ENCODE peak calls at places on chromosomes 6 and 20, in nine cellular contexts. J is Peyer's patch, V is RWPE1, U is cardiac fibroblast, Q is lower lobe of right lung, A is heart left ventricle, T is progenitor cell of endocrine pancreas, Z is AG10803, R is Caco-2. K is an unnamed sample.
A peak's percentile ranks its signal among the peaks of the same experiment; 100 is the strongest.

GRCh38 chr20:35264755-35265154 is 13.2 kb downstream of the MMP24OS start:
- DNase-seq in J (no peak), V (no peak), U (peak; percentile 20), Q (no peak), A (no peak), T (no peak), Z (no peak), R (peak; percentile 97), K (no peak)

GRCh38 chr6:116611020-116611419 is 5.3 kb upstream of the RSPH4A start:
- DNase-seq in J (no peak), V (no peak), U (no peak), Q (no peak), A (no peak), T (no peak), Z (no peak), R (no peak), K (no peak)

GRCh38 chr6:4344317-4344899 is 209.0 kb upstream of the ECI2 start:
- DNase-seq in J (no peak), V (no peak), U (no peak), Q (no peak), A (no peak), T (no peak), Z (peak; percentile 30), R (no peak), K (no peak)

GRCh38 chr20:36274248-36274841 is 31.8 kb upstream of the DLGAP4 start:
- DNase-seq in J (no peak), V (no peak), U (no peak), Q (no peak), A (no peak), T (no peak), Z (no peak), R (no peak), K (no peak)

GRCh38 chr6:52937908-52938307 is 28.4 kb upstream of the GSTA3 start:
- DNase-seq in J (no peak), V (no peak), U (peak; percentile 22), Q (no peak), A (no peak), T (no peak), Z (peak; percentile 66), R (no peak), K (peak; percentile 42)

GRCh38 chr20:62766716-62767115 is 29.6 kb upstream of the MRGBP start:
- DNase-seq in J (no peak), V (peak; percentile 50), U (no peak), Q (peak; percentile 43), A (no peak), T (no peak), Z (no peak), R (no peak), K (no peak)

GRCh38 chr6:1614448-1614766 is 4.7 kb downstream of the FOXC1 start:
- DNase-seq in J (no peak), V (no peak), U (no peak), Q (no peak), A (no peak), T (no peak), Z (no peak), R (no peak), K (no peak)

GRCh38 chr6:73652637-73653570 is 888 bp downstream of the SLC17A5 start:
- DNase-seq in J (peak; percentile 87), V (peak; percentile 69), U (peak; percentile 61), Q (peak; percentile 69), A (peak; percentile 68), T (peak; percentile 36), Z (peak; percentile 43), R (peak; percentile 67), K (peak; percentile 40)

GRCh38 chr6:9456241-9456658 is 958.6 kb downstream of the TFAP2A start:
- DNase-seq in J (no peak), V (no peak), U (no peak), Q (no peak), A (no peak), T (no peak), Z (no peak), R (no peak), K (no peak)

DNA sequence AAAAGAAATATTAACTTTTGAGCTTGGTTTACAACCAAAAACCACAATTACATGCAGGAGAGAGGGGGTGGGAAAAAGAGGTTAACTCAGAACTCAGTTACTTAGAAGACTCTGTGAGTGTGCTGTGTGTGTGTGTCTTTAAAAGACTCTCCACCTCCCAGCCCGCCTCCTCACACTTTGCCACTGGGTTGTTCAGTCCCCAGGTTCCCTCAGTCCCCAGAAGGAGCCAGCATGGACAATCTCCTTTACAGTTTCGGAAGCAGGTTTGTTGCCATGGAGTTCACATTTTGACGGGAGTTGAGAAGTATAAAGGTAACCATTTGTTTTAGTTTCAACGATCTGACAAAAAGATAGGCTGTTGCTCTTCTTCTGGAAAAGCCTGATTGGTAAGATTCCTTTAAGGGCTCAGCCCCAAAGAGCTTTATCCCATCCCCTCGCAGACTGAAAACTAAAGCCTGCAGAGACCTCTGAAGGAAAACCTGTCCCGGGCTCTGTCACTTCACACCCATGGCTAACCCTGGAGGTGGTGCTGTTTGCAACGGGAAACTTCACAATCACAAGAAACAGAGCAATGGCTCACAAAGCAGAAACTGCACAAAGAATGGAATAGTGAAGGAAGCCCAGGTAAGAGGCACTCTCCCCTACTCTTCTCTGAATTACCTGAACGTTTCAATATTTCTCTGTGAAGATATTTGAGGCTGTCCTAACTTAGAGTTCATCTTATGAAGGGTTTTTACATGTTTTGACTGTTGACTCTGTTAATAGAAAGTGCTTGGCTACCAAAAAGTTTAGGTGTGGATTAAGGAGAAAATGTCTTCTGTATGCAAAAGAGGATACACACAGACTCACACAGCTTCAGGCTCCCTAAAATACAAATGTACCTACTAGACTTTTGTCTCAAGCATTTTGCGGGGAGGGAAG is at the start of gene SPTLC3:
- DNase-seq in J (peak; percentile 76), V (peak; percentile 26), U (peak; percentile 33), Q (no peak), A (peak; percentile 26), T (peak; percentile 18), Z (peak; percentile 45), R (peak; percentile 80), K (peak; percentile 59)
- TF ChIP-seq CTCF in J (no peak), V (no peak), U (peak; percentile 4), Q (no peak), A (no peak), T (peak; percentile 7), Z (peak; percentile 30), R (peak; percentile 54), K (peak; percentile 18)

DNA sequence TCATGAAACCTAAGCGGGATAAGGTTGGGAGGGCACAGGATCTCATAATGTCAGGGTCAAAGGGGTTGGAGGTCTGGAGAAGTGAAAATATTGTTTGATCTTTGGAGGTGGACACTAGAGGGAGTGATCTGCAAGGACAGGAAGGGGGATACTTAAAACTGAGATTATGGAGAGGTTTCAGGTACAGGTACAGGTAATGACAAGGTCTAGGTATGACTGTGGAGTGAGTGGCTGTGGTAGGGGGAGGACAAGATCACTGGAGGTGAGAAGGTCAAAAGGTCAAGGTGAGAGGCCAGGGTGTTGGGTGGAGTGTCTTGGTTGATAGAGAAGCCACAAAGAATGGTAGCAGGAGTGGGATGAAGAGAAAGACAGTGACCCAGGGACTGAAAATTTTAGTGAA is 16.8 kb upstream of the NOTCH4 start:
- DNase-seq in J (no peak), V (no peak), U (no peak), Q (no peak), A (no peak), T (no peak), Z (no peak), R (no peak), K (no peak)
- TF ChIP-seq CTCF in J (no peak), V (no peak), U (no peak), Q (no peak), A (no peak), T (no peak), Z (no peak), R (peak; percentile 19), K (no peak)

GRCh38 chr20:49676581-49677291 is 36.9 kb downstream of the B4GALT5 start:
- DNase-seq in J (peak; percentile 80), V (peak; percentile 94), U (peak; percentile 66), Q (no peak), A (no peak), T (no peak), Z (peak; percentile 42), R (peak; percentile 33), K (peak; percentile 59)

GRCh38 chr20:49671429-49671828 is 42.2 kb downstream of the B4GALT5 start:
- DNase-seq in J (no peak), V (no peak), U (no peak), Q (no peak), A (no peak), T (no peak), Z (no peak), R (no peak), K (no peak)

GRCh38 chr20:49675368-49676151 is 38.1 kb downstream of the B4GALT5 start:
- DNase-seq in J (peak; percentile 63), V (peak; percentile 83), U (peak; percentile 38), Q (no peak), A (no peak), T (no peak), Z (no peak), R (peak; percentile 65), K (no peak)

GRCh38 chr20:49672109-49672681 is 41.5 kb downstream of the B4GALT5 start:
- DNase-seq in J (no peak), V (no peak), U (no peak), Q (no peak), A (no peak), T (no peak), Z (no peak), R (no peak), K (no peak)

GRCh38 chr20:49674383-49675352 is 39.0 kb downstream of the B4GALT5 start:
- DNase-seq in J (peak; percentile 58), V (peak; percentile 94), U (peak; percentile 51), Q (no peak), A (no peak), T (no peak), Z (peak; percentile 74), R (peak; percentile 92), K (peak; percentile 82)
- TF ChIP-seq CTCF in J (peak; percentile 44), V (no peak), U (no peak), Q (no peak), A (no peak), T (no peak), Z (peak; percentile 41), R (peak; percentile 57), K (peak; percentile 25)

GRCh38 chr6:134961366-134961765 is 11.5 kb upstream of the ALDH8A1 start:
- DNase-seq in J (no peak), V (no peak), U (no peak), Q (no peak), A (no peak), T (no peak), Z (no peak), R (no peak), K (no peak)

GRCh38 chr6:134954272-134954990 is 4.5 kb upstream of the ALDH8A1 start:
- DNase-seq in J (no peak), V (no peak), U (no peak), Q (no peak), A (no peak), T (no peak), Z (no peak), R (no peak), K (no peak)

GRCh38 chr6:134956032-134956431 is 6.1 kb upstream of the ALDH8A1 start:
- DNase-seq in J (no peak), V (no peak), U (no peak), Q (no peak), A (no peak), T (no peak), Z (no peak), R (no peak), K (no peak)

GRCh38 chr6:134959603-134960002 is 9.7 kb upstream of the ALDH8A1 start:
- DNase-seq in J (no peak), V (no peak), U (no peak), Q (no peak), A (no peak), T (no peak), Z (no peak), R (no peak), K (no peak)

DNA sequence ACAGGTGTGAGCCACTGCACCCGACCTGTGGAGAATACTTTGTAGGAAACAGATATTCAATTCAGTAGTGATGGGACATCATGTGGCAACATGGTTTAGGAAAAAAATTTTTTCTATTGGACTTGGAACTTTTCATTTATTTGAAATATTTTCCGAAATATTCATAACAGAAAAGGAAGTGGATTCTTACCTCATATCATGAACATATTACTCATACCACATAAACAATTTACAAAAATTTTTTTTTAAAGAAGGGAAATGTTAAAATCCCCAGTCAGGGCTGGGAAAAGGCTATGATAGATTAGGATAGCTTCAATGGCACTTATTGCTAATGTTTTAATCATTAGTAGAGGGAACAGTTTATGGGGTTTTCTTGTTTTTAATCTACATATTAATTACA is 6.8 kb upstream of the ALDH8A1 start:
- DNase-seq in J (no peak), V (no peak), U (peak; percentile 57), Q (no peak), A (no peak), T (no peak), Z (no peak), R (no peak), K (no peak)
- TF ChIP-seq CTCF in J (no peak), V (no peak), U (no peak), Q (no peak), A (no peak), T (no peak), Z (no peak), R (no peak), K (no peak)